ENCODE peak calls at places on chromosome 4, in four cellular contexts. M is GM12891, D is T-helper 9 cell, C is iris pigment epithelial cell. I is an unnamed sample.

GRCh38 chr4:139735381-139736256 is 70.0 kb downstream of the MGST2 start:
- DNase-seq in D (no peak), M (peak; percentile 39), C (peak; percentile 31), I (no peak)

GRCh38 chr4:138305055-138305454 is 62.9 kb upstream of the SLC7A11 start:
- DNase-seq in M (no peak), D (no peak), C (no peak), I (no peak)

GRCh38 chr4:96676754-96677435 is 837.0 kb downstream of the PDHA2 start:
- DNase-seq in C (peak; percentile 17), M (no peak), D (no peak), I (no peak)

GRCh38 chr4:137651128-137651527 is 118.8 kb upstream of the PCDH18 start:
- DNase-seq in D (no peak), C (peak; percentile 78), M (no peak), I (no peak)

GRCh38 chr4:40587826-40588225 is 41.8 kb downstream of the RBM47 start:
- DNase-seq in C (peak; percentile 88), D (no peak), M (no peak), I (no peak)

GRCh38 chr4:52234539-52235174 is 183.6 kb downstream of the SPATA18 start:
- DNase-seq in M (no peak), D (no peak), C (peak; percentile 41), I (no peak)

GRCh38 chr4:40685300-40685699 is 55.6 kb upstream of the RBM47 start:
- DNase-seq in M (no peak), D (no peak), C (peak; percentile 63), I (no peak)

GRCh38 chr4:1727117-1728031 is 6.1 kb downstream of the TACC3 start:
- DNase-seq in C (peak; percentile 84), D (no peak), M (no peak), I (no peak)

GRCh38 chr4:87521757-87522374 is 7.3 kb downstream of the SPARCL1 start:
- DNase-seq in D (no peak), C (peak; percentile 44), M (no peak), I (no peak)

GRCh38 chr4:42729505-42730237 is 72.8 kb upstream of the ATP8A1 start:
- DNase-seq in M (no peak), D (no peak), C (no peak), I (no peak)

GRCh38 chr4:41880022-41880837 is 55.0 kb upstream of the TMEM33 start:
- DNase-seq in C (no peak), D (no peak), M (no peak), I (no peak)

GRCh38 chr4:16111533-16111932 is 27.7 kb upstream of the PROM1 start:
- DNase-seq in C (no peak), M (no peak), D (no peak), I (no peak)

GRCh38 chr4:33453436-33453835 is 2733.3 kb downstream of the PCDH7 start:
- DNase-seq in D (no peak), M (no peak), C (no peak), I (no peak)

I was measured in GM19239.